ENCODE peak calls at places on chromosomes 16 and 17, in ten cellular contexts. B is AG04450, A is omental fat pad, V is HFFc6, F is mucosa of descending colon, O is fibroblast of lung, Z is cardiac muscle cell, J is nephron progenitor cell, W is ovary, C is HFF-Myc. H is an unnamed sample.

GRCh38 chr16:4660454-4661007 is 32.8 kb upstream of the NUDT16L1 start:
- DNase-seq in B (no peak), A (peak; percentile 58), V (no peak), F (peak; percentile 29), O (peak; percentile 85), Z (peak; percentile 64), J (peak; percentile 58), W (no peak), C (no peak), H (no peak)

GRCh38 chr17:45147581-45148182 is 593 bp upstream of the HEXIM1 start:
- DNase-seq in B (peak; percentile 89), A (no peak), V (peak; percentile 92), F (peak; percentile 87), O (peak; percentile 96), Z (peak; percentile 96), J (peak; percentile 78), W (peak; percentile 82), C (peak; percentile 91), H (peak; percentile 86)

GRCh38 chr17:70535986-70536385 is 366.7 kb downstream of the KCNJ2 start:
- DNase-seq in B (no peak), A (no peak), V (no peak), F (no peak), O (peak; percentile 57), Z (peak; percentile 17), J (no peak), W (no peak), C (no peak), H (no peak)

GRCh38 chr16:30659507-30660423 is 1.5 kb downstream of the FBRS start:
- DNase-seq in B (no peak), A (no peak), V (no peak), F (peak; percentile 49), O (peak; percentile 26), Z (no peak), J (peak; percentile 74), W (peak; percentile 40), C (no peak), H (no peak)

GRCh38 chr16:19882641-19883040 is 2.0 kb downstream of the GPRC5B start:
- DNase-seq in B (no peak), A (no peak), V (no peak), F (no peak), O (no peak), Z (no peak), J (no peak), W (no peak), C (no peak), H (no peak)

GRCh38 chr17:78969865-78970264 is 9.9 kb downstream of the LGALS3BP start:
- DNase-seq in B (no peak), A (no peak), V (no peak), F (no peak), O (no peak), Z (no peak), J (no peak), W (no peak), C (no peak), H (no peak)

GRCh38 chr16:12531937-12532336 is 271.8 kb downstream of the CPPED1 start:
- DNase-seq in B (no peak), A (no peak), V (peak; percentile 46), F (no peak), O (no peak), Z (no peak), J (no peak), W (no peak), C (no peak), H (no peak)

GRCh38 chr16:81447383-81448101 is 2.9 kb downstream of the CMIP start:
- DNase-seq in B (no peak), A (no peak), V (no peak), F (peak; percentile 67), O (no peak), Z (no peak), J (no peak), W (no peak), C (no peak), H (peak; percentile 43)

GRCh38 chr16:67837811-67838210 is 4.3 kb upstream of the THAP11 start:
- DNase-seq in B (no peak), A (no peak), V (no peak), F (no peak), O (no peak), Z (no peak), J (no peak), W (no peak), C (no peak), H (no peak)

GRCh38 chr17:61253293-61253801 is 146.3 kb upstream of the TBX2 start:
- DNase-seq in B (no peak), A (no peak), V (no peak), F (peak; percentile 28), O (no peak), Z (peak; percentile 66), J (no peak), W (no peak), C (no peak), H (no peak)

GRCh38 chr17:9178319-9178718 is 157.0 kb downstream of the NTN1 start:
- DNase-seq in B (no peak), A (no peak), V (no peak), F (no peak), O (no peak), Z (no peak), J (no peak), W (peak; percentile 24), C (no peak), H (no peak)

GRCh38 chr16:85936761-85937343 is 37.9 kb downstream of the IRF8 start:
- DNase-seq in B (no peak), A (no peak), V (no peak), F (no peak), O (peak; percentile 33), Z (no peak), J (no peak), W (no peak), C (peak; percentile 15), H (no peak)

GRCh38 chr17:30475206-30475605 is 2.0 kb upstream of the GOSR1 start:
- DNase-seq in B (no peak), A (no peak), V (no peak), F (no peak), O (no peak), Z (no peak), J (no peak), W (no peak), C (no peak), H (no peak)

GRCh38 chr17:2844386-2844785 is 48.1 kb downstream of the RAP1GAP2 start:
- DNase-seq in B (no peak), A (no peak), V (no peak), F (no peak), O (no peak), Z (peak; percentile 21), J (no peak), W (no peak), C (no peak), H (no peak)

GRCh38 chr16:52912565-52913173 is 140.0 kb downstream of the CHD9NB start:
- DNase-seq in B (peak; percentile 6), A (no peak), V (peak; percentile 16), F (peak; percentile 86), O (peak; percentile 41), Z (peak; percentile 65), J (peak; percentile 70), W (no peak), C (peak; percentile 22), H (peak; percentile 72)

DNA sequence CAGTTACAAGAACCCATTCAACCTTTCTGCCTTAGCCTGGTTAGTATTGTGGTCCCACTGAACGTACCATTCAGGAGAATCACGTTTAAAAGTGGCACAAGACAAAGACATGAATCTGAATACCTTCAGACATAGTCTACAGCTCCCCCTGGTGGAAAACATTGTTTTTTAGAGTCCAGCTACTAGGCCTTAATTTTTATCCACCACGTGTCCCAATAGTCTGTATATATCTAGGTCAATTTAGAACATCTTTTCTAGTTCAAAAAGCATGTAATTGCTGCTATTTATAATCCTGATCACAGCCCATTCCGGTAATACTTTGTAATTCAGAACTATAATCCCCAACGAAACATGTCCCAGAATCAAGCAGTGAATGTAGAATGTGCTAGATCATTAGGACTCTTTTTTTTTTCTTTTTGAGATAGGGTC is 13.7 kb upstream of the GUCY2D start:
- DNase-seq in B (peak; percentile 67), A (no peak), V (peak; percentile 91), F (peak; percentile 92), O (peak; percentile 76), Z (peak; percentile 90), J (peak; percentile 56), W (no peak), C (peak; percentile 90), H (peak; percentile 37)
- TF ChIP-seq CTCF in B (peak; percentile 65), A (no peak), V (peak; percentile 91), F (peak; percentile 38), O (peak; percentile 30), Z (peak; percentile 54), J (peak; percentile 61), W (peak; percentile 32), C (peak; percentile 46), H (peak; percentile 42)

DNA sequence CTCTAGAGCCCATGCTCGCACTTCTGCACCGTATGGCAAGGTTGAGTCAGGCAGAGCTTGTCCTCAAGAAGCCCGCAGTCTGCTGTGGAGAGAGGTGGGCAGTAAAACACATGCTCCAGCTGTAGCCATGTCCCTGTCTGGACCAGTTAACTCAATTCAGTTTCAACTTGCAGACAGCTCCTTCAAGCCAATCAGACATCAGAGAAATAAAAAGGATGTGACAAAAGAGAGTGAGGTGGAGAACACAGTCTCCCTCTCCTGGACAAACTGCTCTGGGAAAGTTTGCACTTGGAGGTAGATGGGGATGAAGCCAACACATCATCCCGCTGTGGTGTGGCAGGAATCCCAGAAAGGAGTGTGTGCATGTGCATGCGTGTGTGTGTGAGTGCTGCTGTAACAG is 358.5 kb upstream of the ASIC2 start:
- DNase-seq in B (no peak), A (no peak), V (no peak), F (no peak), O (peak; percentile 3), Z (no peak), J (no peak), W (no peak), C (no peak), H (no peak)
- TF ChIP-seq CTCF in B (no peak), A (no peak), V (no peak), F (no peak), O (no peak), Z (no peak), J (no peak), W (no peak), C (no peak), H (no peak)

DNA sequence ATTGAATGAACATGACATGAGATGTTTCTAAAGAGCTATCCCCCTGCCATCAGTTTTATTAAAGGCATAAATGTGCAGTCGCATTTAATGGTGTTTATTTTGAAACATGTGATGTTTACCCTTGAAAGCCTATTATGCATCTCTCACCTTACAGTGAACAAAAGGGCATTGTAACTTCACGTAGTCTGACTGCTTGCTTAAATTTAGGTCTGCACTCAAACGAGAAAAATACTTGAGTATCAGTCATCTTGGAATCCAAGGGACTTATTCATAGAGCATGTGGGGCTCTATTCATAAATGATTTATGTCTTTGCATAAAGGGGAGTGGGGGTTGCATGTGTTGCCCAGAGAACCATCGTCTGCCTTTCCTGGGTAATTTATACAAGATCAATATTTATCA is 44.2 kb downstream of the PCTP start:
- DNase-seq in B (no peak), A (no peak), V (no peak), F (no peak), O (no peak), Z (no peak), J (no peak), W (no peak), C (no peak), H (no peak)
- TF ChIP-seq CTCF in B (no peak), A (no peak), V (no peak), F (no peak), O (no peak), Z (no peak), J (no peak), W (no peak), C (no peak), H (no peak)

DNA sequence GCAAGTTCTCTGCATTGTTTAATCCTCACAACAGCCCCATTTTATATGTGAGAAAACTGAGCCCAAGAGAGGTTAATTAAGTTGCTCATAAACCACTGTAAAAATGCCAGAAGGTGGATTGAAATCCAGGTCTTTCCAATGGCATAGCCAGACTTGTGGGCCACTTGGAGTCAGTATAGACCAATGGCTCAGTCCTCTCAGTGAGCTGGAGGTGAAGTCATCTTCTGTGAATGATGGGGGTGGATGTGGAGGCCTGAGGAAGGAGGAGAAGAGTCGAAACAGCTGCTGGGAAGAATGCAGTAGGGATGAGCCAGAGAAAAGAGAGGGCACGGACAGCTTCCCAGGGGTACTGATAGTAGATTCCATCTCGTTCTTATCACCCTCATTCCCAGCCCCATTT is 213.4 kb downstream of the SOX9 start:
- DNase-seq in B (peak; percentile 60), A (no peak), V (peak; percentile 73), F (no peak), O (peak; percentile 80), Z (peak; percentile 33), J (no peak), W (no peak), C (no peak), H (no peak)
- TF ChIP-seq CTCF in B (peak; percentile 50), A (no peak), V (peak; percentile 60), F (no peak), O (peak; percentile 18), Z (no peak), J (no peak), W (no peak), C (no peak), H (no peak)

H was measured in pancreas.